ENCODE peak calls at places on chromosome 12, in four cellular contexts. L, Y, R and J are unnamed samples.

GRCh38 chr12:44441155-44441554 is 435.0 kb downstream of the NELL2 start:
- DNase-seq in L (no peak), Y (no peak), R (no peak), J (no peak)

GRCh38 chr12:13033266-13033875 is 10.8 kb upstream of the FAM234B start:
- DNase-seq in L (no peak), Y (no peak), R (no peak), J (no peak)

GRCh38 chr12:116508145-116509121 is 50.7 kb upstream of the MAP1LC3B2 start:
- DNase-seq in L (peak; percentile 73), Y (peak; percentile 48), R (no peak), J (no peak)

GRCh38 chr12:101782544-101782855 is 43.2 kb upstream of the SYCP3 start:
- DNase-seq in L (no peak), Y (no peak), R (no peak), J (no peak)

GRCh38 chr12:111029732-111030131 is 109.4 kb upstream of the MYL2 start:
- DNase-seq in L (no peak), Y (no peak), R (no peak), J (no peak)

GRCh38 chr12:386651-387050 is 2.5 kb downstream of the KDM5A start:
- DNase-seq in L (no peak), Y (no peak), R (no peak), J (no peak)

GRCh38 chr12:43805149-43805856 is 814 bp downstream of the TWF1 start:
- DNase-seq in L (no peak), Y (no peak), R (peak; percentile 8), J (no peak)

GRCh38 chr12:110906088-110906487 is 14.3 kb downstream of the MYL2 start:
- DNase-seq in L (no peak), Y (no peak), R (no peak), J (no peak)

GRCh38 chr12:11877869-11878780 is 192.6 kb upstream of the BCL2L14 start:
- DNase-seq in L (no peak), Y (peak; percentile 53), R (no peak), J (peak; percentile 45)

GRCh38 chr12:64696065-64696741 is 63.0 kb downstream of the GNS start:
- DNase-seq in L (no peak), Y (no peak), R (no peak), J (no peak)

GRCh38 chr12:113075137-113075683 is 18.7 kb downstream of the DTX1 start:
- DNase-seq in L (no peak), Y (no peak), R (no peak), J (no peak)

GRCh38 chr12:47964102-47964723 is 817 bp downstream of the TMEM106C start:
- DNase-seq in L (no peak), Y (peak; percentile 46), R (peak; percentile 34), J (peak; percentile 25)

GRCh38 chr12:51118706-51119105 is 35.3 kb upstream of the CSRNP2 start:
- DNase-seq in L (no peak), Y (no peak), R (no peak), J (no peak)

GRCh38 chr12:80040075-80040738 is 59.1 kb upstream of the OTOGL start:
- DNase-seq in L (no peak), Y (no peak), R (no peak), J (no peak)

GRCh38 chr12:106127289-106128126 is 11.2 kb downstream of the NUAK1 start:
- DNase-seq in L (no peak), Y (no peak), R (no peak), J (no peak)

GRCh38 chr12:108702534-108702933 is 28.8 kb downstream of the CORO1C start:
- DNase-seq in L (no peak), Y (no peak), R (no peak), J (no peak)

GRCh38 chr12:14962180-14962579 is 779 bp upstream of the ARHGDIB start:
- DNase-seq in L (no peak), Y (no peak), R (no peak), J (no peak)

GRCh38 chr12:1448321-1448720 is 146.1 kb downstream of the FBXL14 start:
- DNase-seq in L (no peak), Y (no peak), R (no peak), J (no peak)

GRCh38 chr12:89448526-89448925 is 76.1 kb downstream of the GALNT4 start:
- DNase-seq in L (no peak), Y (no peak), R (no peak), J (no peak)

GRCh38 chr12:1837541-1838206 is 17.3 kb downstream of the LRTM2 start:
- DNase-seq in L (no peak), Y (no peak), R (no peak), J (no peak)

GRCh38 chr12:10184261-10184843 is 5.5 kb downstream of the TMEM52B start:
- DNase-seq in L (no peak), Y (no peak), R (no peak), J (no peak)

GRCh38 chr12:121637231-121637914 is 11.0 kb downstream of the ORAI1 start:
- DNase-seq in L (peak; percentile 46), Y (no peak), R (no peak), J (no peak)

GRCh38 chr12:122366685-122367475 is 55.6 kb downstream of the CLIP1 start:
- DNase-seq in L (peak; percentile 42), Y (peak; percentile 43), R (no peak), J (peak; percentile 40)

GRCh38 chr12:11769723-11770514 is 120.4 kb downstream of the ETV6 start:
- DNase-seq in L (no peak), Y (no peak), R (no peak), J (no peak)

GRCh38 chr12:563250-563781 is 99.9 kb downstream of the NINJ2 start:
- DNase-seq in L (no peak), Y (no peak), R (no peak), J (no peak)

GRCh38 chr12:103501447-103501846 is 5.7 kb upstream of the C12orf42 start:
- DNase-seq in L (no peak), Y (no peak), R (no peak), J (no peak)

GRCh38 chr12:133058203-133059125 is 21.2 kb downstream of the ZNF84 start:
- DNase-seq in L (no peak), Y (no peak), R (no peak), J (no peak)

GRCh38 chr12:26666286-26666685 is 166.7 kb downstream of the ITPR2 start:
- DNase-seq in L (no peak), Y (no peak), R (no peak), J (no peak)

GRCh38 chr12:46267618-46268348 is 1.1 kb downstream of the SLC38A1 start:
- DNase-seq in L (peak; percentile 36), Y (peak; percentile 29), R (peak; percentile 11), J (no peak)

GRCh38 chr12:47190271-47190750 is 110.6 kb upstream of the AMIGO2 start:
- DNase-seq in L (no peak), Y (no peak), R (no peak), J (no peak)

GRCh38 chr12:25971675-25972035 is 13.2 kb downstream of the RASSF8 start:
- DNase-seq in L (no peak), Y (no peak), R (no peak), J (no peak)

GRCh38 chr12:124680863-124681778 is 113.7 kb upstream of the NCOR2 start:
- DNase-seq in L (peak; percentile 77), Y (peak; percentile 83), R (no peak), J (no peak)

GRCh38 chr12:131368073-131369071 is 342.5 kb upstream of the SFSWAP start:
- DNase-seq in L (no peak), Y (no peak), R (no peak), J (no peak)

GRCh38 chr12:127231366-127231765 is 1035.6 kb upstream of the TMEM132C start:
- DNase-seq in L (no peak), Y (no peak), R (no peak), J (no peak)